ENCODE peak calls at places on chromosomes 2 and 18, in five cellular contexts. A is transverse colon, T is fibroblast of mammary gland, P is A549, N is lower lobe of right lung. Q is an unnamed sample.

GRCh38 chr2:3661149-3661660 is 3.2 kb downstream of the ALLC start:
- DNase-seq in A (no peak), N (no peak), P (no peak), T (no peak), Q (no peak)

GRCh38 chr2:241490825-241491505 is 17.4 kb downstream of the STK25 start:
- DNase-seq in A (no peak), N (no peak), T (no peak), P (no peak), Q (no peak)

GRCh38 chr2:197464180-197464579 is 10.8 kb downstream of the COQ10B start:
- DNase-seq in P (no peak), A (no peak), T (peak; percentile 16), N (no peak), Q (peak; percentile 23)

GRCh38 chr2:43218550-43219382 is 7.6 kb downstream of the ZFP36L2 start:
- DNase-seq in A (peak; percentile 86), T (peak; percentile 37), N (peak; percentile 84), P (peak; percentile 73), Q (peak; percentile 18)

GRCh38 chr2:152507941-152508340 is 173.0 kb downstream of the FMNL2 start:
- DNase-seq in P (no peak), T (no peak), N (no peak), A (no peak), Q (no peak)

GRCh38 chr2:201913197-201913596 is 106.9 kb downstream of the CDK15 start:
- DNase-seq in P (no peak), A (no peak), N (no peak), T (no peak), Q (no peak)

GRCh38 chr18:75267643-75268184 is 57.1 kb downstream of the TSHZ1 start:
- DNase-seq in P (no peak), N (no peak), A (no peak), T (no peak), Q (no peak)

GRCh38 chr2:43950383-43951008 is 45.3 kb downstream of the LRPPRC start:
- DNase-seq in T (peak; percentile 44), A (no peak), N (no peak), P (peak; percentile 69), Q (peak; percentile 61)

GRCh38 chr2:235908826-235909225 is 259.4 kb downstream of the GBX2 start:
- DNase-seq in N (no peak), A (no peak), T (no peak), P (no peak), Q (no peak)

GRCh38 chr2:10329584-10329879 is 26.8 kb downstream of the HPCAL1 start:
- DNase-seq in T (no peak), P (no peak), A (no peak), N (no peak), Q (no peak)

GRCh38 chr18:56662902-56663301 is 11.7 kb downstream of the WDR7 start:
- DNase-seq in N (no peak), T (no peak), A (no peak), P (no peak), Q (no peak)

GRCh38 chr2:48548871-48549270 is 18.9 kb downstream of the STON1 start:
- DNase-seq in A (no peak), N (no peak), T (no peak), P (no peak), Q (no peak)

GRCh38 chr2:119494163-119494790 is 30.0 kb downstream of the SCTR start:
- DNase-seq in P (peak; percentile 19), T (no peak), N (no peak), A (no peak), Q (no peak)
- TF ChIP-seq CTCF in P (no peak), T (no peak), N (no peak), A (no peak), Q (no peak)

GRCh38 chr2:4718777-4719176 is 973.4 kb upstream of the SOX11 start:
- DNase-seq in N (no peak), A (no peak), T (no peak), P (no peak), Q (no peak)

GRCh38 chr2:4715065-4715464 is 977.1 kb upstream of the SOX11 start:
- DNase-seq in P (no peak), A (no peak), N (no peak), T (no peak), Q (no peak)
- TF ChIP-seq CTCF in P (no peak), A (no peak), N (no peak), T (no peak), Q (no peak)

GRCh38 chr2:71779306-71779855 is 326.0 kb downstream of the DYSF start:
- DNase-seq in P (no peak), N (no peak), A (no peak), T (peak; percentile 88), Q (peak; percentile 80)

GRCh38 chr2:71780162-71780561 is 326.8 kb downstream of the DYSF start:
- DNase-seq in A (no peak), P (no peak), T (no peak), N (no peak), Q (no peak)

GRCh38 chr2:71776227-71776626 is 322.9 kb downstream of the DYSF start:
- DNase-seq in T (no peak), N (no peak), A (no peak), P (no peak), Q (no peak)

GRCh38 chr2:71777946-71778345 is 324.6 kb downstream of the DYSF start:
- DNase-seq in P (no peak), A (no peak), N (no peak), T (no peak), Q (no peak)

GRCh38 chr2:71778514-71779305 is 325.3 kb downstream of the DYSF start:
- DNase-seq in P (peak; percentile 42), N (no peak), A (no peak), T (no peak), Q (no peak)
- TF ChIP-seq CTCF in P (peak; percentile 50), N (no peak), A (no peak), T (peak; percentile 26), Q (peak; percentile 10)

GRCh38 chr2:170845343-170845742 is 28.7 kb downstream of the GAD1 start:
- DNase-seq in P (peak; percentile 58), N (no peak), T (no peak), A (no peak), Q (no peak)
- TF ChIP-seq CTCF in P (no peak), N (no peak), T (peak; percentile 7), A (no peak), Q (no peak)

GRCh38 chr18:63951302-63951705 is 2.2 kb downstream of the HMSD start:
- DNase-seq in T (peak; percentile 52), A (no peak), N (no peak), P (no peak), Q (no peak)
- TF ChIP-seq CTCF in T (peak; percentile 37), A (no peak), N (no peak), P (no peak), Q (peak; percentile 35)